ENCODE peak calls at places on chromosomes 3 and 15, in nine cellular contexts. One of them, this sample, is unnamed.

GRCh38 chr15:43299411-43299810 is 31.0 kb downstream of the LCMT2 start:
- DNase-seq in kidney epithelial cell: no peak
- DNase-seq in NCI-H1694 treated with DMSO at 0.1 percent for 48 hours: no peak
- DNase-seq in MV-4-11: no peak
- DNase-seq in GDM1: no peak
- DNase-seq in SK-N-MC: no peak
- DNase-seq in GM10248: no peak
- DNase-seq in AG09309: no peak
- DNase-seq in HEK293T: no peak
- DNase-seq in this sample: no peak

GRCh38 chr3:127426444-127427168 is 138.8 kb upstream of the PRR20G start:
- DNase-seq in kidney epithelial cell: no peak
- DNase-seq in NCI-H1694 treated with DMSO at 0.1 percent for 48 hours: no peak
- DNase-seq in MV-4-11: no peak
- DNase-seq in GDM1: no peak
- DNase-seq in SK-N-MC: no peak
- DNase-seq in GM10248: no peak
- DNase-seq in AG09309: no peak
- DNase-seq in HEK293T: no peak
- DNase-seq in this sample: peak

GRCh38 chr3:15271030-15271429 is 61.4 kb downstream of the SH3BP5 start:
- DNase-seq in kidney epithelial cell: no peak
- DNase-seq in NCI-H1694 treated with DMSO at 0.1 percent for 48 hours: no peak
- DNase-seq in MV-4-11: no peak
- DNase-seq in GDM1: no peak
- DNase-seq in SK-N-MC: no peak
- DNase-seq in GM10248: no peak
- DNase-seq in AG09309: no peak
- DNase-seq in HEK293T: no peak
- DNase-seq in this sample: no peak

GRCh38 chr15:76928231-76928630 is 3.3 kb upstream of the RCN2 start:
- DNase-seq in kidney epithelial cell: no peak
- DNase-seq in NCI-H1694 treated with DMSO at 0.1 percent for 48 hours: no peak
- DNase-seq in MV-4-11: no peak
- DNase-seq in GDM1: no peak
- DNase-seq in SK-N-MC: no peak
- DNase-seq in GM10248: no peak
- DNase-seq in AG09309: no peak
- DNase-seq in HEK293T: no peak
- DNase-seq in this sample: no peak

GRCh38 chr3:112980080-112980479 is 5.2 kb upstream of the CD200R1 start:
- DNase-seq in kidney epithelial cell: no peak
- DNase-seq in NCI-H1694 treated with DMSO at 0.1 percent for 48 hours: no peak
- DNase-seq in MV-4-11: no peak
- DNase-seq in GDM1: no peak
- DNase-seq in SK-N-MC: no peak
- DNase-seq in GM10248: no peak
- DNase-seq in AG09309: no peak
- DNase-seq in HEK293T: no peak
- DNase-seq in this sample: no peak

GRCh38 chr3:53803816-53804545 is 42.2 kb downstream of the CHDH start:
- DNase-seq in kidney epithelial cell: no peak
- DNase-seq in NCI-H1694 treated with DMSO at 0.1 percent for 48 hours: no peak
- DNase-seq in MV-4-11: peak
- DNase-seq in GDM1: no peak
- DNase-seq in SK-N-MC: no peak
- DNase-seq in GM10248: no peak
- DNase-seq in AG09309: no peak
- DNase-seq in HEK293T: no peak
- DNase-seq in this sample: no peak

GRCh38 chr3:58620446-58620845 is 43.3 kb upstream of the FAM107A start:
- DNase-seq in kidney epithelial cell: no peak
- DNase-seq in NCI-H1694 treated with DMSO at 0.1 percent for 48 hours: no peak
- DNase-seq in MV-4-11: no peak
- DNase-seq in GDM1: no peak
- DNase-seq in SK-N-MC: no peak
- DNase-seq in GM10248: no peak
- DNase-seq in AG09309: no peak
- DNase-seq in HEK293T: no peak
- DNase-seq in this sample: no peak

GRCh38 chr15:85454403-85454802 is 74.0 kb downstream of the AKAP13 start:
- DNase-seq in kidney epithelial cell: no peak
- DNase-seq in NCI-H1694 treated with DMSO at 0.1 percent for 48 hours: no peak
- DNase-seq in MV-4-11: no peak
- DNase-seq in GDM1: no peak
- DNase-seq in SK-N-MC: no peak
- DNase-seq in GM10248: no peak
- DNase-seq in AG09309: no peak
- DNase-seq in HEK293T: no peak
- DNase-seq in this sample: no peak

GRCh38 chr3:177345049-177345972 is 148.0 kb upstream of the TBL1XR1 start:
- DNase-seq in kidney epithelial cell: peak
- DNase-seq in NCI-H1694 treated with DMSO at 0.1 percent for 48 hours: no peak
- DNase-seq in MV-4-11: peak
- DNase-seq in GDM1: peak
- DNase-seq in SK-N-MC: peak
- DNase-seq in GM10248: peak
- DNase-seq in AG09309: peak
- DNase-seq in HEK293T: peak
- DNase-seq in this sample: peak

GRCh38 chr3:86629511-86629910 is 361.4 kb downstream of the VGLL3 start:
- DNase-seq in kidney epithelial cell: no peak
- DNase-seq in NCI-H1694 treated with DMSO at 0.1 percent for 48 hours: no peak
- DNase-seq in MV-4-11: no peak
- DNase-seq in GDM1: no peak
- DNase-seq in SK-N-MC: no peak
- DNase-seq in GM10248: no peak
- DNase-seq in AG09309: no peak
- DNase-seq in HEK293T: no peak
- DNase-seq in this sample: no peak

GRCh38 chr15:70618929-70619328 is 144.4 kb downstream of the UACA start:
- DNase-seq in kidney epithelial cell: no peak
- DNase-seq in NCI-H1694 treated with DMSO at 0.1 percent for 48 hours: no peak
- DNase-seq in MV-4-11: no peak
- DNase-seq in GDM1: no peak
- DNase-seq in SK-N-MC: no peak
- DNase-seq in GM10248: no peak
- DNase-seq in AG09309: no peak
- DNase-seq in HEK293T: no peak
- DNase-seq in this sample: no peak

GRCh38 chr15:59632714-59633113 is 21.1 kb downstream of the GCNT3 start:
- DNase-seq in kidney epithelial cell: no peak
- DNase-seq in NCI-H1694 treated with DMSO at 0.1 percent for 48 hours: no peak
- DNase-seq in MV-4-11: no peak
- DNase-seq in GDM1: no peak
- DNase-seq in SK-N-MC: no peak
- DNase-seq in GM10248: no peak
- DNase-seq in AG09309: no peak
- DNase-seq in HEK293T: peak
- DNase-seq in this sample: no peak

GRCh38 chr15:30073915-30074314 is 8.8 kb upstream of the GOLGA8J start:
- DNase-seq in kidney epithelial cell: no peak
- DNase-seq in NCI-H1694 treated with DMSO at 0.1 percent for 48 hours: no peak
- DNase-seq in MV-4-11: no peak
- DNase-seq in GDM1: no peak
- DNase-seq in SK-N-MC: no peak
- DNase-seq in GM10248: no peak
- DNase-seq in AG09309: no peak
- DNase-seq in HEK293T: no peak
- DNase-seq in this sample: no peak

GRCh38 chr3:130379274-130379673 is 33.8 kb downstream of the COL6A5 start:
- DNase-seq in kidney epithelial cell: peak
- DNase-seq in NCI-H1694 treated with DMSO at 0.1 percent for 48 hours: no peak
- DNase-seq in MV-4-11: peak
- DNase-seq in GDM1: no peak
- DNase-seq in SK-N-MC: no peak
- DNase-seq in GM10248: no peak
- DNase-seq in AG09309: no peak
- DNase-seq in HEK293T: no peak
- DNase-seq in this sample: no peak

GRCh38 chr3:127082066-127082465 is 99.2 kb downstream of the PLXNA1 start:
- DNase-seq in kidney epithelial cell: no peak
- DNase-seq in NCI-H1694 treated with DMSO at 0.1 percent for 48 hours: no peak
- DNase-seq in MV-4-11: no peak
- DNase-seq in GDM1: no peak
- DNase-seq in SK-N-MC: no peak
- DNase-seq in GM10248: no peak
- DNase-seq in AG09309: no peak
- DNase-seq in HEK293T: no peak
- DNase-seq in this sample: peak

GRCh38 chr3:154886437-154886836 is 193.7 kb upstream of the MME start:
- DNase-seq in kidney epithelial cell: peak
- DNase-seq in NCI-H1694 treated with DMSO at 0.1 percent for 48 hours: no peak
- DNase-seq in MV-4-11: no peak
- DNase-seq in GDM1: no peak
- DNase-seq in SK-N-MC: peak
- DNase-seq in GM10248: no peak
- DNase-seq in AG09309: peak
- DNase-seq in HEK293T: no peak
- DNase-seq in this sample: no peak

GRCh38 chr3:149971403-149972075 is 844 bp upstream of the PFN2 start:
- DNase-seq in kidney epithelial cell: no peak
- DNase-seq in NCI-H1694 treated with DMSO at 0.1 percent for 48 hours: peak
- DNase-seq in MV-4-11: no peak
- DNase-seq in GDM1: no peak
- DNase-seq in SK-N-MC: no peak
- DNase-seq in GM10248: peak
- DNase-seq in AG09309: no peak
- DNase-seq in HEK293T: no peak
- DNase-seq in this sample: no peak

GRCh38 chr3:39021029-39021428 is 30.7 kb downstream of the SCN11A start:
- DNase-seq in kidney epithelial cell: no peak
- DNase-seq in NCI-H1694 treated with DMSO at 0.1 percent for 48 hours: no peak
- DNase-seq in MV-4-11: no peak
- DNase-seq in GDM1: no peak
- DNase-seq in SK-N-MC: no peak
- DNase-seq in GM10248: no peak
- DNase-seq in AG09309: no peak
- DNase-seq in HEK293T: no peak
- DNase-seq in this sample: no peak

GRCh38 chr15:69342460-69343076 is 43.9 kb downstream of the PAQR5 start:
- DNase-seq in kidney epithelial cell: no peak
- DNase-seq in NCI-H1694 treated with DMSO at 0.1 percent for 48 hours: no peak
- DNase-seq in MV-4-11: no peak
- DNase-seq in GDM1: no peak
- DNase-seq in SK-N-MC: no peak
- DNase-seq in GM10248: no peak
- DNase-seq in AG09309: no peak
- DNase-seq in HEK293T: no peak
- DNase-seq in this sample: no peak

GRCh38 chr3:47016934-47017435 is 37.5 kb downstream of the NBEAL2 start:
- DNase-seq in kidney epithelial cell: peak
- DNase-seq in NCI-H1694 treated with DMSO at 0.1 percent for 48 hours: no peak
- DNase-seq in MV-4-11: peak
- DNase-seq in GDM1: peak
- DNase-seq in SK-N-MC: no peak
- DNase-seq in GM10248: peak
- DNase-seq in AG09309: peak
- DNase-seq in HEK293T: no peak
- DNase-seq in this sample: no peak

GRCh38 chr3:151912041-151912440 is 38.6 kb downstream of the SUCNR1 start:
- DNase-seq in kidney epithelial cell: no peak
- DNase-seq in NCI-H1694 treated with DMSO at 0.1 percent for 48 hours: no peak
- DNase-seq in MV-4-11: no peak
- DNase-seq in GDM1: no peak
- DNase-seq in SK-N-MC: no peak
- DNase-seq in GM10248: no peak
- DNase-seq in AG09309: no peak
- DNase-seq in HEK293T: no peak
- DNase-seq in this sample: no peak

GRCh38 chr3:182763896-182764295 is 29.4 kb upstream of the ATP11B start:
- DNase-seq in kidney epithelial cell: no peak
- DNase-seq in NCI-H1694 treated with DMSO at 0.1 percent for 48 hours: no peak
- DNase-seq in MV-4-11: no peak
- DNase-seq in GDM1: no peak
- DNase-seq in SK-N-MC: no peak
- DNase-seq in GM10248: no peak
- DNase-seq in AG09309: no peak
- DNase-seq in HEK293T: no peak
- DNase-seq in this sample: no peak

GRCh38 chr3:71724584-71725278 is 471 bp downstream of the EIF4E3 start:
- DNase-seq in kidney epithelial cell: no peak
- DNase-seq in NCI-H1694 treated with DMSO at 0.1 percent for 48 hours: no peak
- DNase-seq in MV-4-11: no peak
- DNase-seq in GDM1: no peak
- DNase-seq in SK-N-MC: no peak
- DNase-seq in GM10248: peak
- DNase-seq in AG09309: no peak
- DNase-seq in HEK293T: peak
- DNase-seq in this sample: no peak

GRCh38 chr3:14410501-14411165 is 8.2 kb downstream of the SLC6A6 start:
- DNase-seq in kidney epithelial cell: peak
- DNase-seq in NCI-H1694 treated with DMSO at 0.1 percent for 48 hours: no peak
- DNase-seq in MV-4-11: peak
- DNase-seq in GDM1: peak
- DNase-seq in SK-N-MC: no peak
- DNase-seq in GM10248: no peak
- DNase-seq in AG09309: peak
- DNase-seq in HEK293T: no peak
- DNase-seq in this sample: peak

GRCh38 chr15:39444729-39445470 is 136.0 kb upstream of the THBS1 start:
- DNase-seq in kidney epithelial cell: no peak
- DNase-seq in NCI-H1694 treated with DMSO at 0.1 percent for 48 hours: no peak
- DNase-seq in MV-4-11: no peak
- DNase-seq in GDM1: no peak
- DNase-seq in SK-N-MC: no peak
- DNase-seq in GM10248: no peak
- DNase-seq in AG09309: no peak
- DNase-seq in HEK293T: no peak
- DNase-seq in this sample: no peak

GRCh38 chr15:66294932-66295235 is 1.5 kb downstream of the DIS3L start:
- DNase-seq in kidney epithelial cell: no peak
- DNase-seq in NCI-H1694 treated with DMSO at 0.1 percent for 48 hours: no peak
- DNase-seq in MV-4-11: no peak
- DNase-seq in GDM1: no peak
- DNase-seq in SK-N-MC: no peak
- DNase-seq in GM10248: no peak
- DNase-seq in AG09309: no peak
- DNase-seq in HEK293T: no peak
- DNase-seq in this sample: no peak

GRCh38 chr3:161035711-161036110 is 69.4 kb downstream of the B3GALNT1 start:
- DNase-seq in kidney epithelial cell: peak
- DNase-seq in NCI-H1694 treated with DMSO at 0.1 percent for 48 hours: no peak
- DNase-seq in MV-4-11: peak
- DNase-seq in GDM1: no peak
- DNase-seq in SK-N-MC: no peak
- DNase-seq in GM10248: no peak
- DNase-seq in AG09309: peak
- DNase-seq in HEK293T: no peak
- DNase-seq in this sample: no peak

GRCh38 chr15:60721706-60722105 is 242.8 kb upstream of the ICE2 start:
- DNase-seq in kidney epithelial cell: peak
- DNase-seq in NCI-H1694 treated with DMSO at 0.1 percent for 48 hours: no peak
- DNase-seq in MV-4-11: no peak
- DNase-seq in GDM1: no peak
- DNase-seq in SK-N-MC: no peak
- DNase-seq in GM10248: no peak
- DNase-seq in AG09309: no peak
- DNase-seq in HEK293T: no peak
- DNase-seq in this sample: no peak

GRCh38 chr3:25091938-25092337 is 336.1 kb upstream of the RARB start:
- DNase-seq in kidney epithelial cell: no peak
- DNase-seq in NCI-H1694 treated with DMSO at 0.1 percent for 48 hours: no peak
- DNase-seq in MV-4-11: no peak
- DNase-seq in GDM1: no peak
- DNase-seq in SK-N-MC: no peak
- DNase-seq in GM10248: no peak
- DNase-seq in AG09309: no peak
- DNase-seq in HEK293T: no peak
- DNase-seq in this sample: no peak

GRCh38 chr3:185764168-185764988 is 60.5 kb downstream of the IGF2BP2 start:
- DNase-seq in kidney epithelial cell: no peak
- DNase-seq in NCI-H1694 treated with DMSO at 0.1 percent for 48 hours: no peak
- DNase-seq in MV-4-11: no peak
- DNase-seq in GDM1: no peak
- DNase-seq in SK-N-MC: no peak
- DNase-seq in GM10248: no peak
- DNase-seq in AG09309: no peak
- DNase-seq in HEK293T: no peak
- DNase-seq in this sample: peak

GRCh38 chr3:38089163-38089562 is 47.8 kb downstream of the ACAA1 start:
- DNase-seq in kidney epithelial cell: no peak
- DNase-seq in NCI-H1694 treated with DMSO at 0.1 percent for 48 hours: no peak
- DNase-seq in MV-4-11: no peak
- DNase-seq in GDM1: no peak
- DNase-seq in SK-N-MC: no peak
- DNase-seq in GM10248: no peak
- DNase-seq in AG09309: no peak
- DNase-seq in HEK293T: no peak
- DNase-seq in this sample: no peak

This sample was measured in CD14-positive monocyte.